ENCODE peak calls at places on chromosomes 2 and 18, in seven cellular contexts. R is keratinocyte; K is CD8-positive, alpha-beta memory T cell; B is mesenchymal stem cell; L is psoas muscle; W is colonic mucosa; J is testis. G is an unnamed sample. For H3K4me1 and H3K9me3, the result is how much of the 10 kb centered on the place peaks cover.

GRCh38 chr2:28224648-28225471 is 167.8 kb upstream of the FOSL2 start:
- DNase-seq in R (no peak), K (no peak), B (peak), L (no peak), W (peak), J (no peak), G (no peak)

GRCh38 chr18:2979027-2979570 is 33.8 kb downstream of the LPIN2 start:
- DNase-seq in R (no peak), K (no peak), B (no peak), L (no peak), W (no peak), J (no peak), G (no peak)

GRCh38 chr18:60372598-60372997 is at the start of gene MC4R:
- DNase-seq in R (no peak), K (no peak), B (peak), L (no peak), W (peak), J (peak), G (no peak)

GRCh38 chr2:72000110-72000509 is 147.6 kb downstream of the CYP26B1 start:
- DNase-seq in R (no peak), K (no peak), B (no peak), L (no peak), W (no peak), J (no peak), G (no peak)

GRCh38 chr2:96556441-96557330 is 20.1 kb downstream of the ARID5A start:
- DNase-seq in R (peak), K (no peak), B (peak), L (peak), W (peak), J (no peak), G (no peak)

GRCh38 chr2:146850746-146851145 is 994.1 kb upstream of the ACVR2A start:
- DNase-seq in R (no peak), K (no peak), B (peak), L (no peak), W (no peak), J (no peak), G (no peak)

GRCh38 chr2:221517362-221518121 is 54.6 kb downstream of the EPHA4 start:
- DNase-seq in R (no peak), K (peak), B (peak), L (peak), W (peak), J (no peak), G (no peak)

GRCh38 chr18:51123936-51124486 is 73.5 kb downstream of the MEX3C start:
- DNase-seq in R (no peak), K (no peak), B (no peak), L (no peak), W (no peak), J (no peak), G (no peak)

GRCh38 chr2:219451626-219452360 is 17.1 kb downstream of the SPEG start:
- DNase-seq in R (no peak), K (peak), B (no peak), L (peak), W (no peak), J (peak), G (no peak)

GRCh38 chr18:67300498-67300897 is 216.0 kb downstream of the DSEL start:
- DNase-seq in R (no peak), K (peak), B (no peak), L (no peak), W (no peak), J (no peak), G (no peak)

GRCh38 chr18:36590621-36591580 is 237.9 kb downstream of the TPGS2 start:
- DNase-seq in R (no peak), K (no peak), B (no peak), L (no peak), W (no peak), J (no peak), G (no peak)

GRCh38 chr2:210654091-210654490 is 97.7 kb downstream of the CPS1 start:
- DNase-seq in R (no peak), K (no peak), B (no peak), L (no peak), W (no peak), J (no peak), G (no peak)

GRCh38 chr2:144477943-144478283 is 42.0 kb downstream of the ZEB2 start:
- DNase-seq in R (no peak), K (no peak), B (no peak), L (no peak), W (no peak), J (no peak), G (no peak)

GRCh38 chr18:58102875-58103274 is 58.8 kb downstream of the NEDD4L start:
- DNase-seq in R (no peak), K (no peak), B (no peak), L (no peak), W (no peak), J (no peak), G (no peak)

GRCh38 chr2:133509777-133510176 is 58.5 kb downstream of the NCKAP5 start:
- DNase-seq in R (no peak), K (no peak), B (no peak), L (no peak), W (no peak), J (no peak), G (no peak)

GRCh38 chr2:133511679-133512078 is 56.6 kb downstream of the NCKAP5 start:
- DNase-seq in R (no peak), K (no peak), B (no peak), L (no peak), W (no peak), J (no peak), G (no peak)

GRCh38 chr2:133512121-133512520 is 56.1 kb downstream of the NCKAP5 start:
- DNase-seq in R (no peak), K (no peak), B (no peak), L (no peak), W (no peak), J (no peak), G (no peak)

GRCh38 chr2:133506962-133507361 is 61.3 kb downstream of the NCKAP5 start:
- DNase-seq in R (peak), K (no peak), B (no peak), L (no peak), W (no peak), J (no peak), G (no peak)

GRCh38 chr2:133508546-133509165 is 59.6 kb downstream of the NCKAP5 start:
- DNase-seq in R (no peak), K (no peak), B (no peak), L (no peak), W (no peak), J (no peak), G (no peak)
- H3K4me1 ChIP-seq in R (under half), K (under half), B (under half), L (under half), W (under half), J (under half), G (under half)

GRCh38 chr2:82641781-82642180 is 1817.3 kb downstream of the SUCLG1 start:
- DNase-seq in R (no peak), K (no peak), B (no peak), L (no peak), W (no peak), J (no peak), G (no peak)

DNA sequence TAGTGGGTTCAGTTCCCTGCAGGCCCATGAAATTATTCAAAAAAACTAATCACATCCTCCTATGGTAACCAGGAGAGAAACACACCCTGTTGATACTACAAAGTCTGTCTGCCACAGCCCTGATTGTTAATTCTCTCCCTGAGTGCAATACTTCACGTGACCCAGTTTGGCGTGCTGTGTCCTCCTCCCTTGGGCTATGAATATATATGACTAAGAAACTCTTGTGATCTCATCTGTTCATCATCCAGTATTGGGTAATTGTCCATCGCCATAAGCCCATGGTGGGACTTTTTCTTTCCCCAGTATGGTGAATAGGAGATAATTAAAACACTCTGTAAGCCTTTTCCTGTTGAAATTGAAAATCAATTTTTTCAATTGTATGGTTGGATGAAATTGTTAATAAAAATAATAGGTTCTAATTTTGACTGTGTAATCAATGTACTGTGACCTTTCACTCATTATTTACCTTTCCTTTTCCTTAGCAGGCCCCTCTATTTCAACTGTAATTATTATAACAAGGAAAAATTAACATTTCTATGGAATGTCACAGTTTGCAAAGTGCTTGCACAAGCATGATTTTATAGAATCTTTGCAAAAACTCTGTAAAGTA is 1822.6 kb downstream of the SUCLG1 start:
- DNase-seq in R (no peak), K (no peak), B (peak), L (no peak), W (no peak), J (no peak), G (no peak)
- H3K9me3 ChIP-seq in R (under half), K (under half), B (under half), L (under half), W (under half), J (under half), G (under half)

GRCh38 chr2:132797551-132797950 is 127.5 kb upstream of the LYPD1 start:
- DNase-seq in R (no peak), K (no peak), B (peak), L (no peak), W (no peak), J (no peak), G (no peak)
- H3K27ac ChIP-seq in R (no peak), K (no peak), B (no peak), L (no peak), W (no peak), J (no peak), G (no peak)

GRCh38 chr2:143133783-143134182 is 4.6 kb downstream of the ARHGAP15 start:
- DNase-seq in R (no peak), K (no peak), B (no peak), L (no peak), W (no peak), J (no peak), G (no peak)
- H3K4me1 ChIP-seq in R (under half), K (half or more), B (under half), L (under half), W (under half), J (under half), G (under half)

DNA sequence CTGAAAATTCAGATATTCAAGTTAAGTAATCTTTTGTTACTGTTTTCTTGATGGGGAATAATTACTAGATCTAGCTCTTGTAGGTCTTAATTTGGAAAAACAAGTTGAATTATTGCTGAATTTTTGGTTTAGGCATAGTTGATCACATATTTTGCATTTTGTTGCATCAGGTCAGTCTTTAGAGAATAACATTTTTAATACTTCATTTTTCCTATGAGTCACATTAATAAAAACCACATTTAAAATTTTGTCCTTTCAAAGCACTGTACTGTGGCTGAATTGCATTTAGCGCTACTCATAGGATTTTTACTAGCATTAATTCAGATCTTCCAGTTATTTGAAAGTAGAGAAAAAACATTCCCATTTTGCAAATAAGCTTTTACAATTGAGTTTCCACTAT is 23.2 kb downstream of the MAP4K4 start:
- DNase-seq in R (no peak), K (no peak), B (no peak), L (no peak), W (no peak), J (no peak), G (no peak)
- H3K9me3 ChIP-seq in R (under half), K (under half), B (under half), L (under half), W (under half), J (under half), G (under half)

DNA sequence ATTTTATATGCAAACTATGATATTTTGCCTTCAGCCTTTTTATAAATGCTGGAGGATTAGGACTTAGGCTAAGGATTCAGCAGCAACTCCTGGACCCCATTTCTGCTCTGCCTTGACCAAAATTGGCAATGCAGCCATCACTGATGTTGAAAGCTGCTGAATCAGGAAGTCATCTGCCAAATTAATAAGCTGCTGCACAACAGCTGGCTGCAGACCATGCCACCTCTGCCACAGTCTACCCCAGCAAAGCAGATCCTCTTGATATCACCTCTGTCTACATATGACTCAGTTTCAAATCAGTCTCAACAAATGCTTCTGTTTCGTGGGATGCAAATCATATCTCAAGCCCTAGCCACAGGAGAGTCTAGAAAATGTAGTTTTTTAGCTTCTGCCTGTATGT is 7.1 kb upstream of the SOS1 start:
- DNase-seq in R (no peak), K (no peak), B (no peak), L (no peak), W (no peak), J (no peak), G (no peak)
- H3K27ac ChIP-seq in R (no peak), K (no peak), B (no peak), L (no peak), W (peak), J (no peak), G (no peak)

GRCh38 chr2:217953011-217953481 is 49.7 kb downstream of the TNS1 start:
- DNase-seq in R (no peak), K (no peak), B (no peak), L (peak), W (no peak), J (peak), G (no peak)

GRCh38 chr2:217951091-217951490 is 51.7 kb downstream of the TNS1 start:
- DNase-seq in R (no peak), K (no peak), B (no peak), L (no peak), W (no peak), J (no peak), G (no peak)

GRCh38 chr2:217952409-217952808 is 50.4 kb downstream of the TNS1 start:
- DNase-seq in R (no peak), K (no peak), B (no peak), L (no peak), W (no peak), J (no peak), G (no peak)

GRCh38 chr2:217950401-217950871 is 52.4 kb downstream of the TNS1 start:
- DNase-seq in R (no peak), K (no peak), B (no peak), L (no peak), W (no peak), J (no peak), G (no peak)

GRCh38 chr2:217951521-217952247 is 51.1 kb downstream of the TNS1 start:
- DNase-seq in R (no peak), K (no peak), B (no peak), L (no peak), W (no peak), J (no peak), G (no peak)
- H3K4me1 ChIP-seq in R (under half), K (under half), B (under half), L (under half), W (under half), J (half or more), G (under half)

GRCh38 chr2:89767581-89768435 is 1076.3 kb downstream of the RPIA start:
- DNase-seq in R (no peak), K (no peak), B (no peak), L (peak), W (no peak), J (peak), G (peak)

GRCh38 chr2:89763581-89764485 is 1072.4 kb downstream of the RPIA start:
- DNase-seq in R (no peak), K (no peak), B (no peak), L (peak), W (no peak), J (no peak), G (no peak)

GRCh38 chr2:89763254-89763580 is 1071.7 kb downstream of the RPIA start:
- DNase-seq in R (no peak), K (no peak), B (no peak), L (peak), W (no peak), J (no peak), G (no peak)
- H3K9me3 ChIP-seq in R (under half), K (under half), B (under half), L (under half), W (under half), J (under half), G (under half)

DNA sequence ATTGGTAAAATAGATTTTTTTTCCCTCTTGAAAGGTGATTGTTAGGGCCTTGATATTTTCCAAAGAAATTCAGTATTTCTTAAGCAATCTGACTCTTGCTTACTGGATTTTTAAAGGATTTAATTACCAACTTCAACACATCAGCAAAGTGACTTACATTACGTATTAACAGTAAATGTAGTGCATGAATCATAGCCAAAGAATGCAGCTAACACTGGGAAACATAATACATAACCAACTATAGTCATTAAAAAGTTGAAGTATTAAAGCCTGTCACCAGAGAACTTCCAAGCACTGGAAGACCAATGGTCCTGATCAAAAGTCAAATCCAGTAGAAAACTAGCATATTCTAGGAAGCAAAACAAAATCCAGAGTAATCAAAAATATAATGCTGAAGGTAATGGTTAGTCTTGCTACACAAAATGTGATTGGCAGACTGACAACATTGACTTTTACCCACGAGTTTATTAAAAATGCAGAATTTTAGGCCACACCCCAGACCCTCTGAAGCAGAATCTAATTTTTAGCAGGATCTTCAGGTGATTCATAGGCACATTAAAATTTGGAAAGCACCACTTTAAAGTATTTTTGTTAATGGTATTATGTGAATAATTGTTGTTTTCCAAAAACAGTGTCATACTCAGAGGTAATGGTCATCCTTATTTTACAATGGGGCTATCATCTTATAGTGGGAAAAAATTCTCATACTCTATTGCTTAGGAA is 31.8 kb upstream of the CAVIN2 start:
- DNase-seq in R (peak), K (no peak), B (peak), L (no peak), W (no peak), J (no peak), G (no peak)
- H3K27ac ChIP-seq in R (no peak), K (no peak), B (peak), L (no peak), W (no peak), J (no peak), G (peak)

GRCh38 chr2:105803337-105803736 is 58.6 kb downstream of the NCK2 start:
- DNase-seq in R (no peak), K (no peak), B (no peak), L (no peak), W (no peak), J (no peak), G (no peak)

GRCh38 chr2:105802587-105802986 is 57.9 kb downstream of the NCK2 start:
- DNase-seq in R (no peak), K (peak), B (peak), L (no peak), W (no peak), J (no peak), G (no peak)

GRCh38 chr2:105801961-105802360 is 57.2 kb downstream of the NCK2 start:
- DNase-seq in R (no peak), K (no peak), B (no peak), L (no peak), W (no peak), J (no peak), G (no peak)

GRCh38 chr2:105800036-105800755 is 55.5 kb downstream of the NCK2 start:
- DNase-seq in R (no peak), K (peak), B (peak), L (no peak), W (no peak), J (no peak), G (no peak)

GRCh38 chr2:105800953-105801635 is 56.4 kb downstream of the NCK2 start:
- DNase-seq in R (no peak), K (peak), B (no peak), L (no peak), W (no peak), J (no peak), G (no peak)
- H3K4me1 ChIP-seq in R (under half), K (half or more), B (under half), L (half or more), W (under half), J (under half), G (under half)

G was measured in pancreas.